ENCODE peak calls at places on chromosome 3, in six cellular contexts. One of them, this sample, is unnamed.

GRCh38 chr3:24316887-24317383 is 177.7 kb downstream of the THRB start:
- DNase-seq in Peyer's patch: no peak
- DNase-seq in CD8-positive, alpha-beta memory T cell: no peak
- DNase-seq in K562: no peak
- DNase-seq in effector memory CD4-positive, alpha-beta T cell: no peak
- DNase-seq in mesenchymal stem cell: peak; percentile 41
- DNase-seq in this sample: no peak

GRCh38 chr3:175434591-175434990 is 575.5 kb downstream of the NAALADL2 start:
- DNase-seq in CD8-positive, alpha-beta memory T cell: no peak
- DNase-seq in K562: no peak
- DNase-seq in mesenchymal stem cell: no peak
- DNase-seq in Peyer's patch: no peak
- DNase-seq in effector memory CD4-positive, alpha-beta T cell: no peak
- DNase-seq in this sample: no peak

GRCh38 chr3:161274691-161275298 is 53.7 kb downstream of the NMD3 start:
- DNase-seq in CD8-positive, alpha-beta memory T cell: peak; percentile 51
- DNase-seq in K562: peak; percentile 45
- DNase-seq in Peyer's patch: no peak
- DNase-seq in mesenchymal stem cell: peak; percentile 64
- DNase-seq in effector memory CD4-positive, alpha-beta T cell: no peak
- DNase-seq in this sample: peak; percentile 70

GRCh38 chr3:2711081-2711480 is 399.1 kb downstream of the IL5RA start:
- DNase-seq in K562: no peak
- DNase-seq in Peyer's patch: no peak
- DNase-seq in mesenchymal stem cell: no peak
- DNase-seq in CD8-positive, alpha-beta memory T cell: no peak
- DNase-seq in effector memory CD4-positive, alpha-beta T cell: no peak
- DNase-seq in this sample: no peak

GRCh38 chr3:14305321-14305720 is 97.1 kb upstream of the SLC6A6 start:
- DNase-seq in K562: no peak
- DNase-seq in Peyer's patch: no peak
- DNase-seq in mesenchymal stem cell: peak; percentile 46
- DNase-seq in effector memory CD4-positive, alpha-beta T cell: no peak
- DNase-seq in CD8-positive, alpha-beta memory T cell: no peak
- DNase-seq in this sample: no peak

GRCh38 chr3:194142156-194142910 is 6.4 kb downstream of the HES1 start:
- DNase-seq in effector memory CD4-positive, alpha-beta T cell: no peak
- DNase-seq in K562: no peak
- DNase-seq in Peyer's patch: no peak
- DNase-seq in mesenchymal stem cell: peak; percentile 82
- DNase-seq in CD8-positive, alpha-beta memory T cell: no peak
- DNase-seq in this sample: no peak

GRCh38 chr3:106376016-106376415 is 507.2 kb upstream of the CBLB start:
- DNase-seq in Peyer's patch: no peak
- DNase-seq in K562: no peak
- DNase-seq in CD8-positive, alpha-beta memory T cell: no peak
- DNase-seq in mesenchymal stem cell: no peak
- DNase-seq in effector memory CD4-positive, alpha-beta T cell: no peak
- DNase-seq in this sample: no peak

GRCh38 chr3:122774564-122774963 is 19.1 kb downstream of the HSPBAP1 start:
- DNase-seq in mesenchymal stem cell: peak; percentile 48
- DNase-seq in Peyer's patch: no peak
- DNase-seq in CD8-positive, alpha-beta memory T cell: no peak
- DNase-seq in effector memory CD4-positive, alpha-beta T cell: no peak
- DNase-seq in K562: no peak
- DNase-seq in this sample: no peak

GRCh38 chr3:11776346-11776745 is 70.3 kb downstream of the TAMM41 start:
- DNase-seq in K562: no peak
- DNase-seq in Peyer's patch: no peak
- DNase-seq in mesenchymal stem cell: no peak
- DNase-seq in effector memory CD4-positive, alpha-beta T cell: no peak
- DNase-seq in CD8-positive, alpha-beta memory T cell: no peak
- DNase-seq in this sample: no peak

GRCh38 chr3:196060834-196061233 is 21.1 kb downstream of the TFRC start:
- DNase-seq in mesenchymal stem cell: no peak
- DNase-seq in Peyer's patch: no peak
- DNase-seq in effector memory CD4-positive, alpha-beta T cell: no peak
- DNase-seq in CD8-positive, alpha-beta memory T cell: no peak
- DNase-seq in K562: no peak
- DNase-seq in this sample: no peak

GRCh38 chr3:169952045-169952444 is 14.6 kb upstream of the SEC62 start:
- DNase-seq in effector memory CD4-positive, alpha-beta T cell: no peak
- DNase-seq in CD8-positive, alpha-beta memory T cell: no peak
- DNase-seq in Peyer's patch: no peak
- DNase-seq in K562: no peak
- DNase-seq in mesenchymal stem cell: no peak
- DNase-seq in this sample: no peak

GRCh38 chr3:35523838-35524237 is 115.5 kb upstream of the ARPP21 start:
- DNase-seq in mesenchymal stem cell: no peak
- DNase-seq in K562: no peak
- DNase-seq in effector memory CD4-positive, alpha-beta T cell: no peak
- DNase-seq in Peyer's patch: no peak
- DNase-seq in CD8-positive, alpha-beta memory T cell: no peak
- DNase-seq in this sample: no peak

GRCh38 chr3:127304121-127304744 is 16.4 kb upstream of the PRR20G start:
- DNase-seq in CD8-positive, alpha-beta memory T cell: no peak
- DNase-seq in effector memory CD4-positive, alpha-beta T cell: no peak
- DNase-seq in mesenchymal stem cell: no peak
- DNase-seq in Peyer's patch: peak; percentile 93
- DNase-seq in K562: peak; percentile 8
- DNase-seq in this sample: no peak

DNA sequence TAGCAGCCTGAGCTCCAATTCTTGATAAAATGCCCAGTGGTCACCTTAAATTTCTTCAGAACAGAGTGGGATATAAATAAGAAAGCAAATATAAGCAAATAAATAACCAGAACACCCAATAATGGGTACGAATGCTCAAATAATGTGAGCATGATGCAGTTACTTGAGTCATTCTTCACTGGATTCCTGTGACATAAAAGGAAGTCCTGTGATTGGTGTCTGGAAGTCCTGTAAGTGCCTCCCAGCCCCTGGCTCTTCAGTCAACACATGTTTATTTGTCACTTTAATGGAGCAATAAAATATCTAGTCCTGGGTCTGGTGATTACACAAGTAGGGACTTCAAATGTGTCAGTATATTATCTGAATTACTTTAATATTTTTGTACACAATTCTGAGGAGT is 30.4 kb downstream of the TMEM212 start:
- DNase-seq in effector memory CD4-positive, alpha-beta T cell: no peak
- DNase-seq in K562: no peak
- DNase-seq in Peyer's patch: no peak
- DNase-seq in mesenchymal stem cell: peak; percentile 94
- DNase-seq in CD8-positive, alpha-beta memory T cell: no peak
- DNase-seq in this sample: no peak
- H3K27ac ChIP-seq in effector memory CD4-positive, alpha-beta T cell: no peak overlapping the region
- H3K27ac ChIP-seq in K562: no peak overlapping the region
- H3K27ac ChIP-seq in Peyer's patch: peak overlapping the region; percentile 61
- H3K27ac ChIP-seq in mesenchymal stem cell: peak overlapping the region; percentile 99
- H3K27ac ChIP-seq in CD8-positive, alpha-beta memory T cell: no peak overlapping the region
- H3K27ac ChIP-seq in this sample: no peak overlapping the region

GRCh38 chr3:159859836-159860235 is 128.8 kb upstream of the IL12A start:
- DNase-seq in effector memory CD4-positive, alpha-beta T cell: no peak
- DNase-seq in Peyer's patch: no peak
- DNase-seq in mesenchymal stem cell: no peak
- DNase-seq in CD8-positive, alpha-beta memory T cell: no peak
- DNase-seq in K562: no peak
- DNase-seq in this sample: no peak
- H3K4me1 ChIP-seq in effector memory CD4-positive, alpha-beta T cell: no peaks in the 10 kb centered on the region
- H3K4me1 ChIP-seq in Peyer's patch: peaks cover 4% of the 10 kb centered on the region
- H3K4me1 ChIP-seq in mesenchymal stem cell: peaks cover 16% of the 10 kb centered on the region
- H3K4me1 ChIP-seq in CD8-positive, alpha-beta memory T cell: no peaks in the 10 kb centered on the region
- H3K4me1 ChIP-seq in K562: no peaks in the 10 kb centered on the region
- H3K4me1 ChIP-seq in this sample: no peaks in the 10 kb centered on the region

GRCh38 chr3:112413722-112414121 is 80.8 kb downstream of the CD200 start:
- DNase-seq in K562: no peak
- DNase-seq in mesenchymal stem cell: no peak
- DNase-seq in CD8-positive, alpha-beta memory T cell: no peak
- DNase-seq in effector memory CD4-positive, alpha-beta T cell: no peak
- DNase-seq in Peyer's patch: peak; percentile 50
- DNase-seq in this sample: no peak
- H3K27ac ChIP-seq in K562: no peak overlapping the region
- H3K27ac ChIP-seq in mesenchymal stem cell: no peak overlapping the region
- H3K27ac ChIP-seq in CD8-positive, alpha-beta memory T cell: no peak overlapping the region
- H3K27ac ChIP-seq in effector memory CD4-positive, alpha-beta T cell: no peak overlapping the region
- H3K27ac ChIP-seq in Peyer's patch: no peak overlapping the region
- H3K27ac ChIP-seq in this sample: no peak overlapping the region

DNA sequence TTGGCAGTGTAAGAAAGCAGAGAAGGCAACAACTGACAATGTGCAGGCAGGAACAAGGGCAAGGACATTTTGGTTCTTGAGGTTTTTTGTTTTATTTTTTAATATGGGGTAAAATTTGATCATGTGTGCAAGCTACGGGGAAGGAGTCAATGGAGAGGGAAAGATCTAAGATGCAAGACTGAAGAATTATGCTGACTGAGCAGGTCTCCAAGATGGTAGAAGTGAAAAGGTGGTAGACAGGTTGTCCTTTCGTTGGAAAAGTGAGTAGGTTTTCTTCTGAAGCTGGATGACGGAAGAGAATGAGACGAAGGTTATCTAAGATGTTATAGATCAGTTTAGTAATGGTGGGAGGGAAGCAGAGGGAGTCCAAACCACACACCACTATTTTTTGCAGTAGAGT is 4.2 kb downstream of the CD47 start:
- DNase-seq in effector memory CD4-positive, alpha-beta T cell: no peak
- DNase-seq in Peyer's patch: no peak
- DNase-seq in CD8-positive, alpha-beta memory T cell: no peak
- DNase-seq in mesenchymal stem cell: no peak
- DNase-seq in K562: no peak
- DNase-seq in this sample: no peak
- H3K4me1 ChIP-seq in effector memory CD4-positive, alpha-beta T cell: peaks cover 41% of the 10 kb centered on the region
- H3K4me1 ChIP-seq in Peyer's patch: peaks cover 14% of the 10 kb centered on the region
- H3K4me1 ChIP-seq in CD8-positive, alpha-beta memory T cell: peaks cover 69% of the 10 kb centered on the region
- H3K4me1 ChIP-seq in mesenchymal stem cell: peaks cover 3% of the 10 kb centered on the region
- H3K4me1 ChIP-seq in K562: peaks cover 7% of the 10 kb centered on the region
- H3K4me1 ChIP-seq in this sample: peaks cover 76% of the 10 kb centered on the region

DNA sequence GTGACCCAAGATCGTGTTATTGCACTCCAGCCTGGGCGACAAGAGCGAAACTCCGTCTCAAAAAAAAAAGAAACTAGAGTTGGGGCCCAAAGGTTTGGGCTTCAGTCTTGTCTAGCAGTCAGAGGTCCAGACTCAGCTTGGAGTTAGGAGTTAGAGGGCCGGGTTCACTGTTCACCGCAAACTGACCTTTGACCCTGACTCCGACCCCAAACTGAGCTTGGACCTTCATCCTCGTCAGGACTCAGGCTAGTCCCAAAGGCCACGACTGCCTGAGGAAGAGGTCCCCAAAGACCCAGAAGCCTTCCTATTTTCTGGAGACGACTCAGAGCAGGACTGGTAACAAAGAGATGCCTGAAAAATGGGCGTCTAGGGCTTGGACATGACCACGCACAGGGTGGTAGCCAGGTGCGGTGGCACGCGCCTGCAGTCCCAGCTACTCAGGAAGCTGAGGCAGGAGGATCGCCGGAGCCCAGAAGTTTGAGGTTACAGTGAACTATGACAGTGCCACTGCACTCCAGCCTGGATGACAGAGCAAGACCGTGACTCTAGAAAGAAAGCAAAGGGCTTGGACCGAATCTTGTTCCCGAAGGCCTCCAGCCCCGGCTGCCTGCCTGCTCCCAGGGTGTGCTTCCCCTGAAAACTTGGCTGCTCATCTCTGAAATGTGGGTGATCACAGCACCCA is 22.8 kb upstream of the RPL29 start:
- DNase-seq in CD8-positive, alpha-beta memory T cell: no peak
- DNase-seq in mesenchymal stem cell: no peak
- DNase-seq in K562: no peak
- DNase-seq in Peyer's patch: no peak
- DNase-seq in effector memory CD4-positive, alpha-beta T cell: no peak
- DNase-seq in this sample: no peak
- H3K27ac ChIP-seq in CD8-positive, alpha-beta memory T cell: no peak overlapping the region
- H3K27ac ChIP-seq in mesenchymal stem cell: no peak overlapping the region
- H3K27ac ChIP-seq in K562: no peak overlapping the region
- H3K27ac ChIP-seq in Peyer's patch: peak overlapping the region; percentile 16
- H3K27ac ChIP-seq in effector memory CD4-positive, alpha-beta T cell: no peak overlapping the region
- H3K27ac ChIP-seq in this sample: no peak overlapping the region

GRCh38 chr3:149374391-149374790 is 3.1 kb downstream of the TM4SF1 start:
- DNase-seq in K562: no peak
- DNase-seq in mesenchymal stem cell: no peak
- DNase-seq in effector memory CD4-positive, alpha-beta T cell: no peak
- DNase-seq in CD8-positive, alpha-beta memory T cell: no peak
- DNase-seq in Peyer's patch: no peak
- DNase-seq in this sample: no peak
- H3K4me1 ChIP-seq in K562: no peaks in the 10 kb centered on the region
- H3K4me1 ChIP-seq in mesenchymal stem cell: peaks cover 14% of the 10 kb centered on the region
- H3K4me1 ChIP-seq in effector memory CD4-positive, alpha-beta T cell: no peaks in the 10 kb centered on the region
- H3K4me1 ChIP-seq in CD8-positive, alpha-beta memory T cell: no peaks in the 10 kb centered on the region
- H3K4me1 ChIP-seq in Peyer's patch: peaks cover 30% of the 10 kb centered on the region
- H3K4me1 ChIP-seq in this sample: no peaks in the 10 kb centered on the region